ENCODE peak calls at places on chromosomes 4 and X, in nine cellular contexts. One of them, this sample, is unnamed.

GRCh38 chrX:21802054-21802660 is 37.3 kb upstream of the MBTPS2 start:
- DNase-seq in stimulated activated CD4-positive, alpha-beta T cell treated with anti-CD3 and anti-CD28 coated beads, Interleukin-4, amount 100 ng/mL, for 24 hours: no peak
- DNase-seq in heart left ventricle: no peak
- DNase-seq in coronary artery: no peak
- DNase-seq in effector memory CD4-positive, alpha-beta T cell: no peak
- DNase-seq in activated T-cell treated with anti-CD3 and anti-CD28 coated beads, Interleukin-2, amount 50 U/mL, for 72 hours: no peak
- DNase-seq in endothelial cell: no peak
- DNase-seq in stimulated activated CD8-positive, alpha-beta memory T cell treated with anti-CD3 and anti-CD28 coated beads, Interleukin-15, amount 100 ng/mL, for 24 hours: no peak
- DNase-seq in aorta: no peak
- DNase-seq in this sample: no peak

GRCh38 chr4:37685211-37685725 is 908 bp downstream of the RELL1 start:
- DNase-seq in coronary artery: no peak
- DNase-seq in activated T-cell treated with anti-CD3 and anti-CD28 coated beads, Interleukin-2, amount 50 U/mL, for 72 hours: peak; percentile 48
- DNase-seq in aorta: no peak
- DNase-seq in heart left ventricle: peak; percentile 30
- DNase-seq in stimulated activated CD4-positive, alpha-beta T cell treated with anti-CD3 and anti-CD28 coated beads, Interleukin-4, amount 100 ng/mL, for 24 hours: peak; percentile 30
- DNase-seq in endothelial cell: no peak
- DNase-seq in effector memory CD4-positive, alpha-beta T cell: peak; percentile 39
- DNase-seq in stimulated activated CD8-positive, alpha-beta memory T cell treated with anti-CD3 and anti-CD28 coated beads, Interleukin-15, amount 100 ng/mL, for 24 hours: no peak
- DNase-seq in this sample: no peak

GRCh38 chrX:37786666-37787337 is 6.9 kb downstream of the CYBB start:
- DNase-seq in stimulated activated CD4-positive, alpha-beta T cell treated with anti-CD3 and anti-CD28 coated beads, Interleukin-4, amount 100 ng/mL, for 24 hours: no peak
- DNase-seq in activated T-cell treated with anti-CD3 and anti-CD28 coated beads, Interleukin-2, amount 50 U/mL, for 72 hours: no peak
- DNase-seq in aorta: no peak
- DNase-seq in coronary artery: no peak
- DNase-seq in stimulated activated CD8-positive, alpha-beta memory T cell treated with anti-CD3 and anti-CD28 coated beads, Interleukin-15, amount 100 ng/mL, for 24 hours: no peak
- DNase-seq in effector memory CD4-positive, alpha-beta T cell: no peak
- DNase-seq in endothelial cell: no peak
- DNase-seq in heart left ventricle: no peak
- DNase-seq in this sample: no peak

GRCh38 chr4:184792950-184793555 is 32.7 kb downstream of the ACSL1 start:
- DNase-seq in aorta: no peak
- DNase-seq in endothelial cell: no peak
- DNase-seq in activated T-cell treated with anti-CD3 and anti-CD28 coated beads, Interleukin-2, amount 50 U/mL, for 72 hours: peak; percentile 62
- DNase-seq in stimulated activated CD8-positive, alpha-beta memory T cell treated with anti-CD3 and anti-CD28 coated beads, Interleukin-15, amount 100 ng/mL, for 24 hours: no peak
- DNase-seq in coronary artery: no peak
- DNase-seq in stimulated activated CD4-positive, alpha-beta T cell treated with anti-CD3 and anti-CD28 coated beads, Interleukin-4, amount 100 ng/mL, for 24 hours: peak; percentile 68
- DNase-seq in heart left ventricle: no peak
- DNase-seq in effector memory CD4-positive, alpha-beta T cell: peak; percentile 12
- DNase-seq in this sample: no peak

GRCh38 chrX:19440713-19441112 is 74.6 kb downstream of the MAP3K15 start:
- DNase-seq in coronary artery: no peak
- DNase-seq in endothelial cell: no peak
- DNase-seq in heart left ventricle: no peak
- DNase-seq in stimulated activated CD8-positive, alpha-beta memory T cell treated with anti-CD3 and anti-CD28 coated beads, Interleukin-15, amount 100 ng/mL, for 24 hours: no peak
- DNase-seq in stimulated activated CD4-positive, alpha-beta T cell treated with anti-CD3 and anti-CD28 coated beads, Interleukin-4, amount 100 ng/mL, for 24 hours: no peak
- DNase-seq in aorta: no peak
- DNase-seq in activated T-cell treated with anti-CD3 and anti-CD28 coated beads, Interleukin-2, amount 50 U/mL, for 72 hours: no peak
- DNase-seq in effector memory CD4-positive, alpha-beta T cell: no peak
- DNase-seq in this sample: no peak

GRCh38 chrX:40460926-40461325 is 119.8 kb upstream of the ATP6AP2 start:
- DNase-seq in stimulated activated CD8-positive, alpha-beta memory T cell treated with anti-CD3 and anti-CD28 coated beads, Interleukin-15, amount 100 ng/mL, for 24 hours: no peak
- DNase-seq in coronary artery: no peak
- DNase-seq in endothelial cell: no peak
- DNase-seq in aorta: no peak
- DNase-seq in activated T-cell treated with anti-CD3 and anti-CD28 coated beads, Interleukin-2, amount 50 U/mL, for 72 hours: no peak
- DNase-seq in effector memory CD4-positive, alpha-beta T cell: no peak
- DNase-seq in heart left ventricle: no peak
- DNase-seq in stimulated activated CD4-positive, alpha-beta T cell treated with anti-CD3 and anti-CD28 coated beads, Interleukin-4, amount 100 ng/mL, for 24 hours: no peak
- DNase-seq in this sample: no peak

GRCh38 chr4:140097572-140097971 is 56.4 kb downstream of the MAML3 start:
- DNase-seq in endothelial cell: no peak
- DNase-seq in effector memory CD4-positive, alpha-beta T cell: no peak
- DNase-seq in aorta: no peak
- DNase-seq in coronary artery: no peak
- DNase-seq in stimulated activated CD4-positive, alpha-beta T cell treated with anti-CD3 and anti-CD28 coated beads, Interleukin-4, amount 100 ng/mL, for 24 hours: no peak
- DNase-seq in activated T-cell treated with anti-CD3 and anti-CD28 coated beads, Interleukin-2, amount 50 U/mL, for 72 hours: no peak
- DNase-seq in heart left ventricle: no peak
- DNase-seq in stimulated activated CD8-positive, alpha-beta memory T cell treated with anti-CD3 and anti-CD28 coated beads, Interleukin-15, amount 100 ng/mL, for 24 hours: no peak
- DNase-seq in this sample: no peak

GRCh38 chr4:16684083-16684482 is 214.4 kb downstream of the LDB2 start:
- DNase-seq in endothelial cell: no peak
- DNase-seq in stimulated activated CD8-positive, alpha-beta memory T cell treated with anti-CD3 and anti-CD28 coated beads, Interleukin-15, amount 100 ng/mL, for 24 hours: no peak
- DNase-seq in activated T-cell treated with anti-CD3 and anti-CD28 coated beads, Interleukin-2, amount 50 U/mL, for 72 hours: no peak
- DNase-seq in coronary artery: no peak
- DNase-seq in stimulated activated CD4-positive, alpha-beta T cell treated with anti-CD3 and anti-CD28 coated beads, Interleukin-4, amount 100 ng/mL, for 24 hours: no peak
- DNase-seq in aorta: no peak
- DNase-seq in heart left ventricle: no peak
- DNase-seq in effector memory CD4-positive, alpha-beta T cell: no peak
- DNase-seq in this sample: no peak

GRCh38 chr4:155342142-155342541 is 34.6 kb downstream of the MAP9 start:
- DNase-seq in effector memory CD4-positive, alpha-beta T cell: no peak
- DNase-seq in activated T-cell treated with anti-CD3 and anti-CD28 coated beads, Interleukin-2, amount 50 U/mL, for 72 hours: no peak
- DNase-seq in heart left ventricle: no peak
- DNase-seq in stimulated activated CD4-positive, alpha-beta T cell treated with anti-CD3 and anti-CD28 coated beads, Interleukin-4, amount 100 ng/mL, for 24 hours: no peak
- DNase-seq in coronary artery: no peak
- DNase-seq in stimulated activated CD8-positive, alpha-beta memory T cell treated with anti-CD3 and anti-CD28 coated beads, Interleukin-15, amount 100 ng/mL, for 24 hours: no peak
- DNase-seq in endothelial cell: no peak
- DNase-seq in aorta: no peak
- DNase-seq in this sample: no peak

GRCh38 chrX:19204623-19205022 is 82.4 kb upstream of the ADGRG2 start:
- DNase-seq in activated T-cell treated with anti-CD3 and anti-CD28 coated beads, Interleukin-2, amount 50 U/mL, for 72 hours: no peak
- DNase-seq in stimulated activated CD8-positive, alpha-beta memory T cell treated with anti-CD3 and anti-CD28 coated beads, Interleukin-15, amount 100 ng/mL, for 24 hours: no peak
- DNase-seq in aorta: no peak
- DNase-seq in stimulated activated CD4-positive, alpha-beta T cell treated with anti-CD3 and anti-CD28 coated beads, Interleukin-4, amount 100 ng/mL, for 24 hours: no peak
- DNase-seq in endothelial cell: no peak
- DNase-seq in coronary artery: no peak
- DNase-seq in heart left ventricle: no peak
- DNase-seq in effector memory CD4-positive, alpha-beta T cell: no peak
- DNase-seq in this sample: no peak

GRCh38 chr4:40209401-40209800 is 12.6 kb downstream of the RHOH start:
- DNase-seq in heart left ventricle: no peak
- DNase-seq in endothelial cell: no peak
- DNase-seq in aorta: no peak
- DNase-seq in stimulated activated CD4-positive, alpha-beta T cell treated with anti-CD3 and anti-CD28 coated beads, Interleukin-4, amount 100 ng/mL, for 24 hours: no peak
- DNase-seq in stimulated activated CD8-positive, alpha-beta memory T cell treated with anti-CD3 and anti-CD28 coated beads, Interleukin-15, amount 100 ng/mL, for 24 hours: no peak
- DNase-seq in activated T-cell treated with anti-CD3 and anti-CD28 coated beads, Interleukin-2, amount 50 U/mL, for 72 hours: no peak
- DNase-seq in effector memory CD4-positive, alpha-beta T cell: no peak
- DNase-seq in coronary artery: no peak
- DNase-seq in this sample: no peak

GRCh38 chr4:140893939-140894338 is 137.8 kb upstream of the TBC1D9 start:
- DNase-seq in stimulated activated CD4-positive, alpha-beta T cell treated with anti-CD3 and anti-CD28 coated beads, Interleukin-4, amount 100 ng/mL, for 24 hours: no peak
- DNase-seq in endothelial cell: no peak
- DNase-seq in effector memory CD4-positive, alpha-beta T cell: no peak
- DNase-seq in heart left ventricle: no peak
- DNase-seq in stimulated activated CD8-positive, alpha-beta memory T cell treated with anti-CD3 and anti-CD28 coated beads, Interleukin-15, amount 100 ng/mL, for 24 hours: no peak
- DNase-seq in aorta: no peak
- DNase-seq in activated T-cell treated with anti-CD3 and anti-CD28 coated beads, Interleukin-2, amount 50 U/mL, for 72 hours: no peak
- DNase-seq in coronary artery: no peak
- DNase-seq in this sample: no peak

GRCh38 chr4:145851516-145852201 is 87.0 kb downstream of the ZNF827 start:
- DNase-seq in coronary artery: no peak
- DNase-seq in endothelial cell: no peak
- DNase-seq in stimulated activated CD8-positive, alpha-beta memory T cell treated with anti-CD3 and anti-CD28 coated beads, Interleukin-15, amount 100 ng/mL, for 24 hours: no peak
- DNase-seq in heart left ventricle: no peak
- DNase-seq in stimulated activated CD4-positive, alpha-beta T cell treated with anti-CD3 and anti-CD28 coated beads, Interleukin-4, amount 100 ng/mL, for 24 hours: no peak
- DNase-seq in effector memory CD4-positive, alpha-beta T cell: no peak
- DNase-seq in aorta: no peak
- DNase-seq in activated T-cell treated with anti-CD3 and anti-CD28 coated beads, Interleukin-2, amount 50 U/mL, for 72 hours: no peak
- DNase-seq in this sample: no peak

GRCh38 chrX:23035493-23035892 is 35.7 kb downstream of the DDX53 start:
- DNase-seq in endothelial cell: no peak
- DNase-seq in effector memory CD4-positive, alpha-beta T cell: no peak
- DNase-seq in activated T-cell treated with anti-CD3 and anti-CD28 coated beads, Interleukin-2, amount 50 U/mL, for 72 hours: no peak
- DNase-seq in stimulated activated CD8-positive, alpha-beta memory T cell treated with anti-CD3 and anti-CD28 coated beads, Interleukin-15, amount 100 ng/mL, for 24 hours: no peak
- DNase-seq in aorta: no peak
- DNase-seq in coronary artery: no peak
- DNase-seq in stimulated activated CD4-positive, alpha-beta T cell treated with anti-CD3 and anti-CD28 coated beads, Interleukin-4, amount 100 ng/mL, for 24 hours: no peak
- DNase-seq in heart left ventricle: no peak
- DNase-seq in this sample: peak; percentile 9

GRCh38 chrX:50103866-50104566 is 96.8 kb downstream of the AKAP4 start:
- DNase-seq in heart left ventricle: no peak
- DNase-seq in coronary artery: no peak
- DNase-seq in stimulated activated CD4-positive, alpha-beta T cell treated with anti-CD3 and anti-CD28 coated beads, Interleukin-4, amount 100 ng/mL, for 24 hours: no peak
- DNase-seq in stimulated activated CD8-positive, alpha-beta memory T cell treated with anti-CD3 and anti-CD28 coated beads, Interleukin-15, amount 100 ng/mL, for 24 hours: no peak
- DNase-seq in endothelial cell: no peak
- DNase-seq in effector memory CD4-positive, alpha-beta T cell: no peak
- DNase-seq in activated T-cell treated with anti-CD3 and anti-CD28 coated beads, Interleukin-2, amount 50 U/mL, for 72 hours: no peak
- DNase-seq in aorta: no peak
- DNase-seq in this sample: no peak

GRCh38 chr4:159487284-159487747 is 384.4 kb downstream of the RAPGEF2 start:
- DNase-seq in stimulated activated CD8-positive, alpha-beta memory T cell treated with anti-CD3 and anti-CD28 coated beads, Interleukin-15, amount 100 ng/mL, for 24 hours: no peak
- DNase-seq in endothelial cell: peak; percentile 61
- DNase-seq in effector memory CD4-positive, alpha-beta T cell: no peak
- DNase-seq in activated T-cell treated with anti-CD3 and anti-CD28 coated beads, Interleukin-2, amount 50 U/mL, for 72 hours: peak; percentile 26
- DNase-seq in stimulated activated CD4-positive, alpha-beta T cell treated with anti-CD3 and anti-CD28 coated beads, Interleukin-4, amount 100 ng/mL, for 24 hours: peak; percentile 20
- DNase-seq in aorta: no peak
- DNase-seq in heart left ventricle: peak; percentile 40
- DNase-seq in coronary artery: no peak
- DNase-seq in this sample: peak; percentile 55

GRCh38 chr4:175784986-175785525 is 27.0 kb downstream of the GPM6A start:
- DNase-seq in coronary artery: no peak
- DNase-seq in effector memory CD4-positive, alpha-beta T cell: no peak
- DNase-seq in aorta: no peak
- DNase-seq in heart left ventricle: no peak
- DNase-seq in endothelial cell: no peak
- DNase-seq in stimulated activated CD4-positive, alpha-beta T cell treated with anti-CD3 and anti-CD28 coated beads, Interleukin-4, amount 100 ng/mL, for 24 hours: no peak
- DNase-seq in stimulated activated CD8-positive, alpha-beta memory T cell treated with anti-CD3 and anti-CD28 coated beads, Interleukin-15, amount 100 ng/mL, for 24 hours: no peak
- DNase-seq in activated T-cell treated with anti-CD3 and anti-CD28 coated beads, Interleukin-2, amount 50 U/mL, for 72 hours: no peak
- DNase-seq in this sample: no peak

GRCh38 chr4:152530600-152530999 is 5.3 kb downstream of the FBXW7 start:
- DNase-seq in heart left ventricle: no peak
- DNase-seq in endothelial cell: no peak
- DNase-seq in effector memory CD4-positive, alpha-beta T cell: no peak
- DNase-seq in stimulated activated CD4-positive, alpha-beta T cell treated with anti-CD3 and anti-CD28 coated beads, Interleukin-4, amount 100 ng/mL, for 24 hours: no peak
- DNase-seq in stimulated activated CD8-positive, alpha-beta memory T cell treated with anti-CD3 and anti-CD28 coated beads, Interleukin-15, amount 100 ng/mL, for 24 hours: no peak
- DNase-seq in aorta: no peak
- DNase-seq in activated T-cell treated with anti-CD3 and anti-CD28 coated beads, Interleukin-2, amount 50 U/mL, for 72 hours: no peak
- DNase-seq in coronary artery: no peak
- DNase-seq in this sample: no peak

GRCh38 chr4:184929476-184929875 is 88.8 kb upstream of the HELT start:
- DNase-seq in activated T-cell treated with anti-CD3 and anti-CD28 coated beads, Interleukin-2, amount 50 U/mL, for 72 hours: no peak
- DNase-seq in effector memory CD4-positive, alpha-beta T cell: no peak
- DNase-seq in heart left ventricle: no peak
- DNase-seq in coronary artery: no peak
- DNase-seq in aorta: no peak
- DNase-seq in stimulated activated CD4-positive, alpha-beta T cell treated with anti-CD3 and anti-CD28 coated beads, Interleukin-4, amount 100 ng/mL, for 24 hours: no peak
- DNase-seq in stimulated activated CD8-positive, alpha-beta memory T cell treated with anti-CD3 and anti-CD28 coated beads, Interleukin-15, amount 100 ng/mL, for 24 hours: no peak
- DNase-seq in endothelial cell: no peak
- DNase-seq in this sample: no peak

GRCh38 chr4:174314770-174315169 is 31.1 kb downstream of the CEP44 start:
- DNase-seq in stimulated activated CD4-positive, alpha-beta T cell treated with anti-CD3 and anti-CD28 coated beads, Interleukin-4, amount 100 ng/mL, for 24 hours: no peak
- DNase-seq in activated T-cell treated with anti-CD3 and anti-CD28 coated beads, Interleukin-2, amount 50 U/mL, for 72 hours: no peak
- DNase-seq in heart left ventricle: no peak
- DNase-seq in coronary artery: no peak
- DNase-seq in endothelial cell: no peak
- DNase-seq in stimulated activated CD8-positive, alpha-beta memory T cell treated with anti-CD3 and anti-CD28 coated beads, Interleukin-15, amount 100 ng/mL, for 24 hours: no peak
- DNase-seq in effector memory CD4-positive, alpha-beta T cell: no peak
- DNase-seq in aorta: no peak
- DNase-seq in this sample: peak; percentile 8

GRCh38 chr4:88033309-88033708 is 25.9 kb downstream of the PKD2 start:
- DNase-seq in endothelial cell: peak; percentile 55
- DNase-seq in effector memory CD4-positive, alpha-beta T cell: no peak
- DNase-seq in coronary artery: no peak
- DNase-seq in aorta: no peak
- DNase-seq in heart left ventricle: peak; percentile 28
- DNase-seq in stimulated activated CD4-positive, alpha-beta T cell treated with anti-CD3 and anti-CD28 coated beads, Interleukin-4, amount 100 ng/mL, for 24 hours: peak; percentile 49
- DNase-seq in stimulated activated CD8-positive, alpha-beta memory T cell treated with anti-CD3 and anti-CD28 coated beads, Interleukin-15, amount 100 ng/mL, for 24 hours: no peak
- DNase-seq in activated T-cell treated with anti-CD3 and anti-CD28 coated beads, Interleukin-2, amount 50 U/mL, for 72 hours: peak; percentile 42
- DNase-seq in this sample: peak; percentile 6

GRCh38 chrX:129529685-129530281 is 6.5 kb upstream of the SMARCA1 start:
- DNase-seq in effector memory CD4-positive, alpha-beta T cell: no peak
- DNase-seq in coronary artery: no peak
- DNase-seq in aorta: no peak
- DNase-seq in activated T-cell treated with anti-CD3 and anti-CD28 coated beads, Interleukin-2, amount 50 U/mL, for 72 hours: no peak
- DNase-seq in heart left ventricle: no peak
- DNase-seq in stimulated activated CD4-positive, alpha-beta T cell treated with anti-CD3 and anti-CD28 coated beads, Interleukin-4, amount 100 ng/mL, for 24 hours: no peak
- DNase-seq in stimulated activated CD8-positive, alpha-beta memory T cell treated with anti-CD3 and anti-CD28 coated beads, Interleukin-15, amount 100 ng/mL, for 24 hours: no peak
- DNase-seq in endothelial cell: no peak
- DNase-seq in this sample: no peak

GRCh38 chrX:109635151-109635550 is 10.2 kb upstream of the KCNE5 start:
- DNase-seq in stimulated activated CD8-positive, alpha-beta memory T cell treated with anti-CD3 and anti-CD28 coated beads, Interleukin-15, amount 100 ng/mL, for 24 hours: no peak
- DNase-seq in heart left ventricle: no peak
- DNase-seq in activated T-cell treated with anti-CD3 and anti-CD28 coated beads, Interleukin-2, amount 50 U/mL, for 72 hours: no peak
- DNase-seq in coronary artery: no peak
- DNase-seq in aorta: no peak
- DNase-seq in endothelial cell: no peak
- DNase-seq in effector memory CD4-positive, alpha-beta T cell: no peak
- DNase-seq in stimulated activated CD4-positive, alpha-beta T cell treated with anti-CD3 and anti-CD28 coated beads, Interleukin-4, amount 100 ng/mL, for 24 hours: no peak
- DNase-seq in this sample: peak; percentile 9

GRCh38 chr4:1462768-1463075 is 56.5 kb upstream of the NKX1-1 start:
- DNase-seq in stimulated activated CD8-positive, alpha-beta memory T cell treated with anti-CD3 and anti-CD28 coated beads, Interleukin-15, amount 100 ng/mL, for 24 hours: no peak
- DNase-seq in aorta: no peak
- DNase-seq in endothelial cell: no peak
- DNase-seq in heart left ventricle: no peak
- DNase-seq in effector memory CD4-positive, alpha-beta T cell: no peak
- DNase-seq in stimulated activated CD4-positive, alpha-beta T cell treated with anti-CD3 and anti-CD28 coated beads, Interleukin-4, amount 100 ng/mL, for 24 hours: no peak
- DNase-seq in activated T-cell treated with anti-CD3 and anti-CD28 coated beads, Interleukin-2, amount 50 U/mL, for 72 hours: no peak
- DNase-seq in coronary artery: no peak
- DNase-seq in this sample: no peak

GRCh38 chrX:101287402-101287801 is 3.7 kb downstream of the TAF7L start:
- DNase-seq in effector memory CD4-positive, alpha-beta T cell: no peak
- DNase-seq in coronary artery: no peak
- DNase-seq in aorta: no peak
- DNase-seq in stimulated activated CD8-positive, alpha-beta memory T cell treated with anti-CD3 and anti-CD28 coated beads, Interleukin-15, amount 100 ng/mL, for 24 hours: no peak
- DNase-seq in endothelial cell: peak; percentile 35
- DNase-seq in stimulated activated CD4-positive, alpha-beta T cell treated with anti-CD3 and anti-CD28 coated beads, Interleukin-4, amount 100 ng/mL, for 24 hours: peak; percentile 12
- DNase-seq in activated T-cell treated with anti-CD3 and anti-CD28 coated beads, Interleukin-2, amount 50 U/mL, for 72 hours: peak; percentile 1
- DNase-seq in heart left ventricle: no peak
- DNase-seq in this sample: peak; percentile 20

GRCh38 chr4:101217353-101218031 is 129.8 kb downstream of the PPP3CA start:
- DNase-seq in effector memory CD4-positive, alpha-beta T cell: no peak
- DNase-seq in endothelial cell: no peak
- DNase-seq in coronary artery: no peak
- DNase-seq in heart left ventricle: no peak
- DNase-seq in activated T-cell treated with anti-CD3 and anti-CD28 coated beads, Interleukin-2, amount 50 U/mL, for 72 hours: no peak
- DNase-seq in stimulated activated CD4-positive, alpha-beta T cell treated with anti-CD3 and anti-CD28 coated beads, Interleukin-4, amount 100 ng/mL, for 24 hours: no peak
- DNase-seq in aorta: no peak
- DNase-seq in stimulated activated CD8-positive, alpha-beta memory T cell treated with anti-CD3 and anti-CD28 coated beads, Interleukin-15, amount 100 ng/mL, for 24 hours: no peak
- DNase-seq in this sample: no peak

GRCh38 chr4:160809576-160809975 is 1354.2 kb downstream of the FSTL5 start:
- DNase-seq in stimulated activated CD4-positive, alpha-beta T cell treated with anti-CD3 and anti-CD28 coated beads, Interleukin-4, amount 100 ng/mL, for 24 hours: no peak
- DNase-seq in effector memory CD4-positive, alpha-beta T cell: no peak
- DNase-seq in coronary artery: no peak
- DNase-seq in aorta: no peak
- DNase-seq in stimulated activated CD8-positive, alpha-beta memory T cell treated with anti-CD3 and anti-CD28 coated beads, Interleukin-15, amount 100 ng/mL, for 24 hours: no peak
- DNase-seq in heart left ventricle: no peak
- DNase-seq in activated T-cell treated with anti-CD3 and anti-CD28 coated beads, Interleukin-2, amount 50 U/mL, for 72 hours: no peak
- DNase-seq in endothelial cell: no peak
- DNase-seq in this sample: no peak

GRCh38 chrX:149871940-149872339 is 9.0 kb upstream of the MAGEA8 start:
- DNase-seq in activated T-cell treated with anti-CD3 and anti-CD28 coated beads, Interleukin-2, amount 50 U/mL, for 72 hours: peak; percentile 78
- DNase-seq in coronary artery: no peak
- DNase-seq in stimulated activated CD8-positive, alpha-beta memory T cell treated with anti-CD3 and anti-CD28 coated beads, Interleukin-15, amount 100 ng/mL, for 24 hours: peak; percentile 13
- DNase-seq in effector memory CD4-positive, alpha-beta T cell: no peak
- DNase-seq in aorta: no peak
- DNase-seq in stimulated activated CD4-positive, alpha-beta T cell treated with anti-CD3 and anti-CD28 coated beads, Interleukin-4, amount 100 ng/mL, for 24 hours: peak; percentile 54
- DNase-seq in heart left ventricle: no peak
- DNase-seq in endothelial cell: peak; percentile 55
- DNase-seq in this sample: peak; percentile 1

GRCh38 chr4:42653606-42654560 is 3.0 kb downstream of the ATP8A1 start:
- DNase-seq in heart left ventricle: no peak
- DNase-seq in activated T-cell treated with anti-CD3 and anti-CD28 coated beads, Interleukin-2, amount 50 U/mL, for 72 hours: no peak
- DNase-seq in coronary artery: no peak
- DNase-seq in endothelial cell: no peak
- DNase-seq in stimulated activated CD8-positive, alpha-beta memory T cell treated with anti-CD3 and anti-CD28 coated beads, Interleukin-15, amount 100 ng/mL, for 24 hours: no peak
- DNase-seq in effector memory CD4-positive, alpha-beta T cell: no peak
- DNase-seq in stimulated activated CD4-positive, alpha-beta T cell treated with anti-CD3 and anti-CD28 coated beads, Interleukin-4, amount 100 ng/mL, for 24 hours: no peak
- DNase-seq in aorta: no peak
- DNase-seq in this sample: no peak

GRCh38 chrX:13489451-13489850 is 80.0 kb upstream of the EGFL6 start:
- DNase-seq in activated T-cell treated with anti-CD3 and anti-CD28 coated beads, Interleukin-2, amount 50 U/mL, for 72 hours: no peak
- DNase-seq in coronary artery: no peak
- DNase-seq in stimulated activated CD8-positive, alpha-beta memory T cell treated with anti-CD3 and anti-CD28 coated beads, Interleukin-15, amount 100 ng/mL, for 24 hours: no peak
- DNase-seq in endothelial cell: no peak
- DNase-seq in heart left ventricle: no peak
- DNase-seq in stimulated activated CD4-positive, alpha-beta T cell treated with anti-CD3 and anti-CD28 coated beads, Interleukin-4, amount 100 ng/mL, for 24 hours: no peak
- DNase-seq in effector memory CD4-positive, alpha-beta T cell: no peak
- DNase-seq in aorta: peak; percentile 79
- DNase-seq in this sample: no peak

GRCh38 chr4:20916106-20916505 is 215.8 kb downstream of the PACRGL start:
- DNase-seq in stimulated activated CD8-positive, alpha-beta memory T cell treated with anti-CD3 and anti-CD28 coated beads, Interleukin-15, amount 100 ng/mL, for 24 hours: no peak
- DNase-seq in heart left ventricle: no peak
- DNase-seq in coronary artery: no peak
- DNase-seq in activated T-cell treated with anti-CD3 and anti-CD28 coated beads, Interleukin-2, amount 50 U/mL, for 72 hours: no peak
- DNase-seq in aorta: no peak
- DNase-seq in stimulated activated CD4-positive, alpha-beta T cell treated with anti-CD3 and anti-CD28 coated beads, Interleukin-4, amount 100 ng/mL, for 24 hours: peak; percentile 4
- DNase-seq in effector memory CD4-positive, alpha-beta T cell: no peak
- DNase-seq in endothelial cell: no peak
- DNase-seq in this sample: no peak